ENCODE peak calls at places on chromosomes 5 and 9, in eight cellular contexts. Z is fibroblast of lung, J is uterus, U is kidney epithelial cell, D is transverse colon, K is mucosa of descending colon, M is astrocyte of the cerebellum, Y is left ventricle myocardium inferior. G is an unnamed sample.

GRCh38 chr5:158390556-158390955 is 531.6 kb upstream of the CLINT1 start:
- DNase-seq in J (no peak), Z (peak), U (no peak), Y (no peak), D (no peak), K (no peak), M (no peak), G (peak)

GRCh38 chr5:83331842-83332241 is 139.7 kb upstream of the VCAN start:
- DNase-seq in Y (no peak), D (no peak), K (no peak), Z (peak), M (no peak), U (peak), J (no peak), G (no peak)

GRCh38 chr5:6408260-6408596 is 29.9 kb upstream of the MED10 start:
- DNase-seq in K (no peak), J (no peak), Y (no peak), U (no peak), D (no peak), M (no peak), Z (no peak), G (no peak)

GRCh38 chr5:111984044-111984443 is 227.1 kb upstream of the NREP start:
- DNase-seq in Z (peak), J (no peak), M (peak), Y (no peak), U (peak), K (no peak), D (no peak), G (peak)

GRCh38 chr5:75335952-75336624 is 932 bp upstream of the HMGCR start:
- DNase-seq in Y (no peak), M (peak), U (peak), D (peak), Z (peak), K (no peak), J (peak), G (peak)

GRCh38 chr5:169758886-169759285 is 121.8 kb downstream of the DOCK2 start:
- DNase-seq in Y (no peak), Z (no peak), M (no peak), D (no peak), K (no peak), U (no peak), J (no peak), G (no peak)

GRCh38 chr5:87645241-87645640 is 232.5 kb upstream of the CCNH start:
- DNase-seq in M (no peak), J (no peak), Y (no peak), D (no peak), K (no peak), Z (no peak), U (no peak), G (no peak)

GRCh38 chr5:159301351-159301911 is 28.9 kb downstream of the IL12B start:
- DNase-seq in K (no peak), J (no peak), Z (peak), Y (no peak), U (no peak), M (peak), D (no peak), G (no peak)

GRCh38 chr5:123125172-123125508 is 36.1 kb downstream of the PRDM6 start:
- DNase-seq in Z (peak), M (no peak), U (no peak), K (no peak), D (no peak), J (no peak), Y (no peak), G (peak)

GRCh38 chr5:77645158-77645994 is 6.9 kb upstream of the OTP start:
- DNase-seq in Y (no peak), J (no peak), M (no peak), Z (no peak), K (peak), U (no peak), D (peak), G (no peak)

GRCh38 chr5:1435369-1435768 is 9.9 kb downstream of the SLC6A3 start:
- DNase-seq in J (no peak), M (no peak), Z (no peak), K (no peak), D (no peak), U (no peak), Y (no peak), G (no peak)

GRCh38 chr5:63401434-63402046 is 560.7 kb downstream of the HTR1A start:
- DNase-seq in Y (peak), M (peak), U (no peak), J (peak), K (peak), D (peak), Z (peak), G (peak)

GRCh38 chr5:107670028-107670926 is 460 bp downstream of the EFNA5 start:
- DNase-seq in Z (peak), M (no peak), Y (peak), J (no peak), U (no peak), D (peak), K (peak), G (peak)

GRCh38 chr5:107668154-107668932 is 2.4 kb downstream of the EFNA5 start:
- DNase-seq in U (no peak), J (no peak), K (no peak), D (no peak), M (no peak), Z (no peak), Y (no peak), G (no peak)

GRCh38 chr5:107670927-107671741 is at the start of gene EFNA5:
- DNase-seq in J (no peak), M (no peak), Z (peak), U (no peak), Y (peak), K (peak), D (peak), G (peak)

GRCh38 chr5:107669543-107670027 is 1.2 kb downstream of the EFNA5 start:
- DNase-seq in Z (peak), Y (peak), U (no peak), D (peak), K (peak), J (no peak), M (no peak), G (peak)

DNA sequence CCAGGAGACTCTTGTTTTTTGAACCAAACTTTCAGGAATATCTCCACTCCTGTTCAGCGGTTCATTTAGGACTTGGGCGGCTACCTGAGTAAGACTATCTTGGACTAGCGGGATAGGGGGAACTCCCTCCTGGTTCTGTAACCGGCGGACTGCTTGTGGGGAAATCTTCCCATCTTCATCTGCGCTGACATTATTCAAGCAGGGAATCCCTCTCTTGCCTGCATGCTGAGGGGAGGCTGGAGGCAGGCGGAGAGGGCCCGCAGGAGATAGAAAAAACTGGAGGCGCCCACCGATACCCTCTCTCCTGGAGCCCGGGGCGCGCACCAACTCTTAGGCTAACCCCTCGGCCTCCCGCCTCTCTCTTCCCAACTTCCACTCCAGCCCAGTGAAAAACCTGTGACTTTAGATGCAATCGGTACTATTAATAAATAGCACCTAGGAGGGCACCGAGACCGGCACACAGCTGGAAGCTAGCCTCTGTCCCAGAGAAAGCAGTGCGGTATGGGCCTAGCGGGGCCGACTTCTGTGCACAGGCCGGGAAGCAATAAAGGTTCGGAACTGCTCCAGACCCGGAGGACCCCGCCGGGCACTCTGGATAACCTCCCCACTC is 1.7 kb downstream of the EFNA5 start:
- DNase-seq in Z (no peak), M (no peak), Y (no peak), U (no peak), D (peak), K (no peak), J (no peak), G (peak)
- TF ChIP-seq CTCF in Z (no peak), M (peak), Y (no peak), U (no peak), D (no peak), K (no peak), J (no peak), G (no peak)

DNA sequence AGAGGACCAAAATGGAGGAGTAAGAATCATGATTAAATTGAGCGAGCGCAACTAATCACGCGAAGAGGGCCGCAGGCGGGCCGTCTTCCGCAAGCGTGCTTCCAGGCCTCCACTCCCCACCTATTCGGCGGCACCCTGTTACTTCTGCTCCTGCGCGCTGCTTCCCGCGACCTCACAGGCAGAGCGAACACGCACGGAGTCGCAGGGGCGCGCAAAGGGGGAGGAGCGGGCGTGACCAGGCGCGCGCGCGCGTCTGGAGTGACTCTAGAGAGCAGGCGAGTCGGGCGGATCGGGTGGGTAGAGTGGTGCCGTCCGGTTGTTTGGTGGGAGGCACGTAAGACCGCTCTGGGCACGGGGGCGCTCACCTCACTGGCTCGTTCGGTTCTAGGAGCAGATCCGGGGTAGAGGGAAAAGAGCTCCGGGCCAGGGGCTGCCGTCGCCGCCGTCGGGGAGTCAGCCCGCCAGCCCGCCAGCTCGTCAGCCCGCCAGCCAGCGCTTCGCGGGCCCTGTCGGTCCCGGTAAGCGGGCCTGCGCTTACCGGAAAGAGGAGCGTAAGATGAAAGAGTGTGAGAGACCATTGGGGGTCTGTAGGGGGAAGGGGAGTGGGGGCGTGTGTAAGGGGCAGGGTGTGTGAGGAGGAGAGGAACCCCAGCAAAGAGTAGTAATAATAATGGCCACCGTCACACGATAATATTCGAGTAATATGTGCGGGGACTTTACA is at the start of gene CNOT8:
- DNase-seq in K (peak), Y (peak), M (peak), J (peak), Z (peak), D (peak), U (peak), G (peak)
- TF ChIP-seq CTCF in K (no peak), Y (no peak), M (no peak), J (no peak), Z (no peak), D (no peak), U (no peak), G (no peak)

DNA sequence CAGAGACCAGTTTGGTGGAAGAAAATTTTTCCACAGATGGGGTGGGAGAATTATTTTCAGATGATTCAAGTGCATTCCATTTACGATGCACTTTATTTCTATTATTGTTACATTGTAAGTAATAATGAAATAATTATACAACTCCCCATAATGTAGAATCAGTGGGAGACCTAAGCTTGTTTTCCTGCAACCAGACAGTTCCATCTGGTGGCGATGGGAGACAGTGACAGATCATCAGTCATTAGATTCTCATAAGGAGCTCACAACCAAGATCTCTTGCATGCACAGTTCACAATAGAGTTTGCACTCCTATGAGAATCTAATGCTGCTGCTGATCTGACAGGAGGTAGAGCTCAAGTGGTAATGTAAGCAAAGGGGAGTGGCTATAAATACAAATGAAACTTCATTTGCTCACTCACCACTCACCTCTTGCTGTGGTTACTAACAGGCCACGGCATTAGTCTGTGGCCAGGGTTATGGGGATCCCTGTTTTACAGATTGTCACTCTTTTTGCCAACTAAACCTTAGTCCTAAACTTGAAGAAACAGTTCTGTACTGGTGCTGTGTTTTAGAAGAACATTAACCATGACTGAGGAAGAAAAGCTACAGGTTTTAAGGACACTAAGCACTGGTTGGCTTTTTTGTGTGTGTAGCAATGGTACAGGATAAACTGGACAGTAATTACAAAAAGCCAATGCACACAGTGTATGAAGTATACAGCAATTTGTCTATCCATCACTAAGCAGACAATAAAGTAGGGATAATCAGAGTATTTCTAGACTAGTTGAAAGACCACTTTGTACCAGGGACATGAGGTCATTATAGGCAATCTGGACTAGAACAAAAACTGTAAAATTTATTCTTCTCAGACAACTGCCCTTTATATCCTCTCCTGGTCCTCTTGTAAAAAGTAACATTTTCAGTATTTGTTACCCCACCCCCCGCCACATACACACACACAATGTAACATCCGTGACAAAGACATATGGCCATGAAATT is 9.9 kb downstream of the TMEM232 start:
- DNase-seq in U (no peak), Z (no peak), Y (no peak), D (no peak), K (no peak), J (no peak), M (no peak), G (no peak)
- TF ChIP-seq CTCF in U (no peak), Z (no peak), Y (no peak), D (no peak), K (no peak), J (no peak), M (no peak), G (no peak)

DNA sequence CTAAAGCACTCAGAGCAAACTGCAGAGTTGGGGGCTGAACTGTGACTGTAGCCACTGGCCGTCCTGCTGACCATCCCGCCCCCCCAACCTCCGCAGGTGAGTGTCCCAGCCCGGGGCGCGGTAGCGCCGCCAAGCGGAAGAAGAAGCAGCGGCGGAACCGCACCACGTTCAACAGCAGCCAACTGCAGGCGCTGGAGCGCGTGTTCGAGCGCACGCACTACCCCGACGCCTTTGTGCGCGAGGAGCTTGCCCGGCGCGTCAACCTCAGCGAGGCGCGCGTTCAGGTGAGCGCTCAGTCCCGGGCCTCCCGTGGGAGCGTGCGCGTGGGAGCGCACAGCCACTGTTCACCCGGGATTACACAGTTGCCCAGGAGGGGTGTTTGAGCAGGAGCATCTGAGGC is 33.7 kb downstream of the PTGES start:
- DNase-seq in Z (no peak), M (no peak), D (no peak), J (no peak), Y (no peak), U (no peak), K (no peak), G (no peak)
- TF ChIP-seq CTCF in Z (no peak), M (peak), D (no peak), J (no peak), Y (no peak), U (no peak), K (no peak), G (no peak)

G was measured in fibroblast of pulmonary artery.